ENCODE peak calls at places on chromosomes 1 and 21, in eight cellular contexts. G is CD4-positive, alpha-beta T cell; M is K562; E is AG09309; P is cardiac fibroblast; N is stimulated activated CD8-positive, alpha-beta memory T cell treated with anti-CD3 and anti-CD28 coated beads, Interleukin-2, amount 100 ng/mL, for 48 hours; D is GM20000; J is stimulated activated CD4-positive, alpha-beta T cell treated with anti-CD3 and anti-CD28 coated beads, Interleukin-1b, Interleukin-23, amount 100 ng/mL, for 24 hours. R is an unnamed sample.

GRCh38 chr1:206560021-206560716 is 52.1 kb downstream of the EIF2D start:
- DNase-seq in G (no peak), M (peak), E (no peak), P (no peak), N (no peak), D (no peak), J (no peak), R (no peak)

GRCh38 chr1:228215663-228216116 is 7.8 kb downstream of the OBSCN start:
- DNase-seq in G (no peak), M (no peak), E (no peak), P (no peak), N (no peak), D (no peak), J (no peak), R (no peak)

GRCh38 chr1:109441105-109441504 is 14.9 kb upstream of the PSMA5 start:
- DNase-seq in G (no peak), M (no peak), E (peak), P (peak), N (no peak), D (no peak), J (no peak), R (no peak)

GRCh38 chr1:108896160-108897150 is 19.7 kb downstream of the GPSM2 start:
- DNase-seq in G (no peak), M (no peak), E (no peak), P (no peak), N (no peak), D (no peak), J (no peak), R (no peak)

GRCh38 chr21:43355196-43355924 is 71.6 kb downstream of the SIK1 start:
- DNase-seq in G (no peak), M (no peak), E (no peak), P (no peak), N (no peak), D (no peak), J (no peak), R (no peak)

GRCh38 chr1:232038704-232039103 is 412.1 kb downstream of the DISC1 start:
- DNase-seq in G (no peak), M (no peak), E (no peak), P (peak), N (no peak), D (no peak), J (no peak), R (no peak)

GRCh38 chr1:202004711-202005110 is 5.7 kb upstream of the ELF3 start:
- DNase-seq in G (no peak), M (no peak), E (no peak), P (no peak), N (no peak), D (no peak), J (no peak), R (no peak)

GRCh38 chr21:45570826-45571601 is 28.8 kb upstream of the SLC19A1 start:
- DNase-seq in G (no peak), M (no peak), E (peak), P (peak), N (no peak), D (no peak), J (no peak), R (no peak)

GRCh38 chr1:58813361-58813760 is 29.5 kb upstream of the JUN start:
- DNase-seq in G (no peak), M (no peak), E (no peak), P (no peak), N (no peak), D (no peak), J (no peak), R (no peak)

GRCh38 chr1:30362603-30362990 is 360.8 kb downstream of the MATN1 start:
- DNase-seq in G (no peak), M (no peak), E (no peak), P (no peak), N (no peak), D (no peak), J (no peak), R (no peak)

GRCh38 chr1:151820940-151821339 is 10.7 kb downstream of the RORC start:
- DNase-seq in G (no peak), M (no peak), E (no peak), P (no peak), N (no peak), D (no peak), J (no peak), R (no peak)

GRCh38 chr1:92709738-92710137 is 75.2 kb downstream of the EVI5 start:
- DNase-seq in G (no peak), M (peak), E (peak), P (peak), N (no peak), D (no peak), J (no peak), R (peak)

GRCh38 chr1:10755977-10756521 is 40.4 kb downstream of the CASZ1 start:
- DNase-seq in G (peak), M (peak), E (no peak), P (peak), N (peak), D (no peak), J (no peak), R (peak)

GRCh38 chr1:206808615-206809014 is 36.3 kb upstream of the IL10 start:
- DNase-seq in G (peak), M (peak), E (no peak), P (peak), N (no peak), D (peak), J (no peak), R (peak)

GRCh38 chr1:40256401-40257084 is 1.5 kb upstream of the ZMPSTE24 start:
- DNase-seq in G (no peak), M (no peak), E (no peak), P (no peak), N (no peak), D (no peak), J (no peak), R (no peak)

GRCh38 chr1:205798577-205798976 is 14.4 kb downstream of the SLC41A1 start:
- DNase-seq in G (no peak), M (no peak), E (no peak), P (no peak), N (no peak), D (no peak), J (no peak), R (no peak)

GRCh38 chr1:154784416-154784815 is 85.7 kb downstream of the KCNN3 start:
- DNase-seq in G (no peak), M (no peak), E (no peak), P (no peak), N (no peak), D (no peak), J (no peak), R (no peak)

GRCh38 chr1:47578026-47578861 is 140.4 kb downstream of the FOXD2 start:
- DNase-seq in G (no peak), M (no peak), E (no peak), P (no peak), N (no peak), D (no peak), J (no peak), R (no peak)

GRCh38 chr1:230157409-230158390 is 90.7 kb downstream of the GALNT2 start:
- DNase-seq in G (no peak), M (peak), E (no peak), P (peak), N (no peak), D (no peak), J (no peak), R (no peak)

GRCh38 chr1:178503849-178504248 is 7.1 kb upstream of the CLEC20A start:
- DNase-seq in G (no peak), M (no peak), E (no peak), P (no peak), N (no peak), D (no peak), J (no peak), R (no peak)

GRCh38 chr21:15788847-15789548 is 59.2 kb downstream of the USP25 start:
- DNase-seq in G (no peak), M (no peak), E (peak), P (peak), N (no peak), D (no peak), J (no peak), R (peak)

GRCh38 chr1:155389831-155390230 is 69.1 kb downstream of the RUSC1 start:
- DNase-seq in G (no peak), M (no peak), E (no peak), P (peak), N (no peak), D (no peak), J (no peak), R (no peak)

GRCh38 chr1:160459687-160460086 is 59.3 kb downstream of the VANGL2 start:
- DNase-seq in G (no peak), M (no peak), E (no peak), P (no peak), N (no peak), D (no peak), J (no peak), R (no peak)

GRCh38 chr1:162726539-162726938 is 64.0 kb upstream of the HSD17B7 start:
- DNase-seq in G (no peak), M (no peak), E (no peak), P (no peak), N (no peak), D (no peak), J (no peak), R (no peak)

GRCh38 chr1:65417729-65418128 is 2.7 kb upstream of the LEPR start:
- DNase-seq in G (no peak), M (peak), E (no peak), P (no peak), N (no peak), D (no peak), J (no peak), R (no peak)

GRCh38 chr1:87763498-87763897 is 434.8 kb downstream of the LMO4 start:
- DNase-seq in G (no peak), M (no peak), E (no peak), P (peak), N (no peak), D (peak), J (no peak), R (no peak)

GRCh38 chr1:42479621-42480020 is 16.5 kb downstream of the CCDC30 start:
- DNase-seq in G (no peak), M (peak), E (no peak), P (peak), N (no peak), D (no peak), J (no peak), R (peak)

GRCh38 chr1:95384570-95384969 is 150.6 kb downstream of the RWDD3 start:
- DNase-seq in G (no peak), M (peak), E (no peak), P (no peak), N (peak), D (peak), J (no peak), R (no peak)

GRCh38 chr1:201394596-201394995 is 4.5 kb downstream of the LAD1 start:
- DNase-seq in G (no peak), M (no peak), E (no peak), P (no peak), N (no peak), D (no peak), J (no peak), R (no peak)

GRCh38 chr1:218299416-218299815 is 14.3 kb downstream of the RRP15 start:
- DNase-seq in G (no peak), M (peak), E (peak), P (peak), N (no peak), D (no peak), J (no peak), R (no peak)

GRCh38 chr1:62676606-62677356 is 11.4 kb downstream of the DOCK7 start:
- DNase-seq in G (no peak), M (no peak), E (no peak), P (peak), N (no peak), D (no peak), J (no peak), R (no peak)

GRCh38 chr1:163035791-163036249 is 33.3 kb upstream of the RGS4 start:
- DNase-seq in G (no peak), M (no peak), E (peak), P (peak), N (no peak), D (no peak), J (no peak), R (peak)

GRCh38 chr1:222555992-222556615 is 8.2 kb upstream of the HHIPL2 start:
- DNase-seq in G (no peak), M (no peak), E (no peak), P (no peak), N (no peak), D (no peak), J (no peak), R (no peak)